ENCODE peak calls at places on chromosome 1, in four cellular contexts. One of them, this sample, is unnamed.

GRCh38 chr1:31153423-31153822 is 86.3 kb downstream of the NKAIN1 start:
- DNase-seq in HS-5: no peak
- DNase-seq in A673: no peak
- DNase-seq in heart right ventricle: no peak
- DNase-seq in this sample: no peak

GRCh38 chr1:91015358-91015780 is 6.5 kb downstream of the ZNF644 start:
- DNase-seq in HS-5: no peak
- DNase-seq in A673: no peak
- DNase-seq in heart right ventricle: no peak
- DNase-seq in this sample: no peak

GRCh38 chr1:86846166-86846647 is 67.7 kb downstream of the SELENOF start:
- DNase-seq in HS-5: peak
- DNase-seq in A673: peak
- DNase-seq in heart right ventricle: no peak
- DNase-seq in this sample: peak

GRCh38 chr1:160971618-160972056 is 17.0 kb upstream of the ITLN2 start:
- DNase-seq in HS-5: no peak
- DNase-seq in A673: no peak
- DNase-seq in heart right ventricle: no peak
- DNase-seq in this sample: no peak

GRCh38 chr1:78603206-78603605 is 17.0 kb upstream of the IFI44L start:
- DNase-seq in HS-5: no peak
- DNase-seq in A673: no peak
- DNase-seq in heart right ventricle: no peak
- DNase-seq in this sample: no peak

GRCh38 chr1:45583666-45584350 is at the start of gene NASP:
- DNase-seq in HS-5: no peak
- DNase-seq in A673: peak
- DNase-seq in heart right ventricle: peak
- DNase-seq in this sample: peak

GRCh38 chr1:53543771-53544695 is 84.8 kb downstream of the DMRTB1 start:
- DNase-seq in HS-5: no peak
- DNase-seq in A673: no peak
- DNase-seq in heart right ventricle: no peak
- DNase-seq in this sample: no peak

GRCh38 chr1:153771841-153772593 is 3.2 kb upstream of the SLC27A3 start:
- DNase-seq in HS-5: no peak
- DNase-seq in A673: peak
- DNase-seq in heart right ventricle: peak
- DNase-seq in this sample: no peak

GRCh38 chr1:6093061-6093460 is 47.4 kb downstream of the KCNAB2 start:
- DNase-seq in HS-5: no peak
- DNase-seq in A673: no peak
- DNase-seq in heart right ventricle: no peak
- DNase-seq in this sample: no peak

This sample was measured in AML-193.